ENCODE peak calls at places on chromosome 1, in five cellular contexts. X is stimulated activated CD4-positive, alpha-beta T cell treated with anti-CD3 and anti-CD28 coated beads, Interleukin-2, amount 100 ng/mL, for 48 hours; P is adipocyte; V is T1000; U is nephron progenitor cell. Q is an unnamed sample.

GRCh38 chr1:83026745-83027144 is 972.2 kb downstream of the TTLL7 start:
- DNase-seq in X (no peak), P (peak), V (no peak), U (no peak), Q (no peak)

GRCh38 chr1:185080425-185080824 is 35.1 kb downstream of the RNF2 start:
- DNase-seq in X (no peak), P (no peak), V (no peak), U (no peak), Q (no peak)

GRCh38 chr1:212477680-212478466 is 45.2 kb downstream of the NENF start:
- DNase-seq in X (no peak), P (no peak), V (no peak), U (no peak), Q (no peak)

GRCh38 chr1:171292799-171293198 is 21.2 kb upstream of the FMO4 start:
- DNase-seq in X (no peak), P (peak), V (no peak), U (no peak), Q (no peak)

GRCh38 chr1:3668148-3668547 is 15.8 kb downstream of the TP73 start:
- DNase-seq in X (no peak), P (no peak), V (no peak), U (no peak), Q (no peak)

GRCh38 chr1:212825798-212826452 is 21.5 kb downstream of the SPATA45 start:
- DNase-seq in X (no peak), P (no peak), V (no peak), U (no peak), Q (no peak)

GRCh38 chr1:111489604-111490003 is 13.8 kb downstream of the ADORA3 start:
- DNase-seq in X (no peak), P (no peak), V (no peak), U (no peak), Q (no peak)

GRCh38 chr1:171460018-171460585 is 25.2 kb upstream of the PRRC2C start:
- DNase-seq in X (no peak), P (no peak), V (no peak), U (no peak), Q (no peak)

GRCh38 chr1:2049517-2050481 is at the start of gene PRKCZ:
- DNase-seq in X (peak), P (no peak), V (no peak), U (peak), Q (no peak)

GRCh38 chr1:111203681-111204210 is 3.3 kb upstream of the DENND2D start:
- DNase-seq in X (peak), P (peak), V (no peak), U (peak), Q (peak)

GRCh38 chr1:149884433-149885363 is 14.7 kb upstream of the BOLA1 start:
- DNase-seq in X (no peak), P (peak), V (no peak), U (no peak), Q (no peak)

GRCh38 chr1:172835834-172836233 is 176.9 kb downstream of the FASLG start:
- DNase-seq in X (no peak), P (no peak), V (no peak), U (no peak), Q (no peak)

GRCh38 chr1:64701071-64701470 is 43.8 kb upstream of the RAVER2 start:
- DNase-seq in X (no peak), P (no peak), V (no peak), U (no peak), Q (no peak)

GRCh38 chr1:165857046-165857801 is 29.8 kb downstream of the UCK2 start:
- DNase-seq in X (no peak), P (no peak), V (no peak), U (no peak), Q (no peak)

Q was measured in CMK.